ENCODE peak calls at places on chromosomes 7 and 10, in six cellular contexts. O is NCI-H460; U is activated T-cell treated with anti-CD3 and anti-CD28 coated beads, Interleukin-2, amount 50 U/mL, for 24 hours; H is fibroblast of lung; T is cardiac fibroblast; D is foreskin fibroblast. B is an unnamed sample.

GRCh38 chr10:11437391-11438241 is 173.8 kb downstream of the USP6NL start:
- DNase-seq in O (no peak), U (no peak), H (no peak), T (no peak), D (no peak), B (no peak)

GRCh38 chr7:44531421-44532380 is 9.4 kb downstream of the NPC1L1 start:
- DNase-seq in O (no peak), U (no peak), H (no peak), T (no peak), D (no peak), B (no peak)

GRCh38 chr10:101221479-101222246 is 7.6 kb downstream of the LBX1 start:
- DNase-seq in O (no peak), U (no peak), H (no peak), T (no peak), D (no peak), B (no peak)

GRCh38 chr7:96310106-96310505 is 11.8 kb downstream of the SLC25A13 start:
- DNase-seq in O (no peak), U (no peak), H (peak), T (peak), D (no peak), B (no peak)

GRCh38 chr7:104328970-104329825 is 795 bp downstream of the LHFPL3 start:
- DNase-seq in O (no peak), U (no peak), H (no peak), T (no peak), D (no peak), B (no peak)

GRCh38 chr10:112804036-112804435 is 146.0 kb upstream of the TCF7L2 start:
- DNase-seq in O (no peak), U (no peak), H (no peak), T (peak), D (no peak), B (no peak)

GRCh38 chr10:103153302-103153759 is 39.7 kb downstream of the NT5C2 start:
- DNase-seq in O (no peak), U (no peak), H (peak), T (peak), D (no peak), B (no peak)

GRCh38 chr7:128904381-128905197 is 5.9 kb downstream of the KCP start:
- DNase-seq in O (peak), U (peak), H (peak), T (peak), D (peak), B (no peak)

GRCh38 chr7:78083466-78084120 is 285.0 kb downstream of the PHTF2 start:
- DNase-seq in O (no peak), U (no peak), H (no peak), T (no peak), D (no peak), B (no peak)

GRCh38 chr10:44576715-44577191 is 191.9 kb upstream of the CXCL12 start:
- DNase-seq in O (no peak), U (no peak), H (peak), T (peak), D (no peak), B (no peak)

GRCh38 chr7:93414574-93414973 is 159.9 kb downstream of the CALCR start:
- DNase-seq in O (no peak), U (no peak), H (no peak), T (no peak), D (no peak), B (no peak)

GRCh38 chr10:60508831-60509230 is 119.2 kb upstream of the ANK3 start:
- DNase-seq in O (no peak), U (no peak), H (no peak), T (no peak), D (no peak), B (no peak)

GRCh38 chr10:30116254-30116573 is 56.8 kb upstream of the JCAD start:
- DNase-seq in O (no peak), U (no peak), H (no peak), T (no peak), D (no peak), B (no peak)

GRCh38 chr7:68694656-68695055 is 903.6 kb upstream of the AUTS2 start:
- DNase-seq in O (no peak), U (no peak), H (no peak), T (no peak), D (no peak), B (peak)

GRCh38 chr10:15460661-15461060 is 89.6 kb upstream of the FAM171A1 start:
- DNase-seq in O (no peak), U (no peak), H (no peak), T (no peak), D (peak), B (no peak)

GRCh38 chr7:40057292-40057691 is 77.1 kb downstream of the MPLKIP start:
- DNase-seq in O (no peak), U (no peak), H (peak), T (peak), D (peak), B (no peak)

GRCh38 chr7:88806280-88807037 is 10.9 kb upstream of the TEX47 start:
- DNase-seq in O (no peak), U (no peak), H (no peak), T (no peak), D (no peak), B (no peak)

GRCh38 chr7:94145602-94146001 is 141.4 kb upstream of the BET1 start:
- DNase-seq in O (no peak), U (no peak), H (peak), T (peak), D (peak), B (no peak)

GRCh38 chr10:102670871-102671434 is 26.7 kb downstream of the TRIM8 start:
- DNase-seq in O (no peak), U (peak), H (no peak), T (no peak), D (no peak), B (no peak)

GRCh38 chr7:144028547-144028946 is 20.2 kb upstream of the OR2A5 start:
- DNase-seq in O (no peak), U (no peak), H (no peak), T (no peak), D (no peak), B (no peak)

GRCh38 chr7:82740246-82740848 is 296.8 kb upstream of the CACNA2D1 start:
- DNase-seq in O (peak), U (no peak), H (peak), T (peak), D (peak), B (peak)

GRCh38 chr7:10537764-10538163 is 435.9 kb upstream of the PHF14 start:
- DNase-seq in O (no peak), U (no peak), H (no peak), T (no peak), D (no peak), B (no peak)

GRCh38 chr7:77831481-77831880 is 32.9 kb downstream of the PHTF2 start:
- DNase-seq in O (no peak), U (no peak), H (no peak), T (no peak), D (no peak), B (no peak)

GRCh38 chr7:123916240-123916724 is 8.8 kb upstream of the SPAM1 start:
- DNase-seq in O (peak), U (no peak), H (peak), T (peak), D (no peak), B (no peak)

GRCh38 chr10:104127411-104127810 is 5.4 kb downstream of the SFR1 start:
- DNase-seq in O (no peak), U (no peak), H (no peak), T (no peak), D (no peak), B (no peak)

GRCh38 chr7:33237034-33237433 is 107.7 kb downstream of the BBS9 start:
- DNase-seq in O (no peak), U (no peak), H (peak), T (no peak), D (no peak), B (no peak)

GRCh38 chr7:117193564-117193963 is 129.3 kb downstream of the WNT2 start:
- DNase-seq in O (no peak), U (no peak), H (peak), T (peak), D (no peak), B (peak)

GRCh38 chr7:16774986-16775385 is 21.4 kb downstream of the TSPAN13 start:
- DNase-seq in O (no peak), U (no peak), H (no peak), T (no peak), D (no peak), B (no peak)

GRCh38 chr10:4677296-4678021 is 148.5 kb upstream of the AKR1E2 start:
- DNase-seq in O (peak), U (no peak), H (peak), T (peak), D (peak), B (no peak)

GRCh38 chr10:78830062-78830974 is 238.4 kb upstream of the ZMIZ1 start:
- DNase-seq in O (no peak), U (no peak), H (no peak), T (no peak), D (peak), B (peak)

GRCh38 chr7:101125989-101126650 is 784 bp upstream of the SERPINE1 start:
- DNase-seq in O (no peak), U (no peak), H (no peak), T (peak), D (peak), B (peak)

GRCh38 chr7:100808354-100808875 is 18.9 kb downstream of the EPHB4 start:
- DNase-seq in O (no peak), U (no peak), H (no peak), T (no peak), D (no peak), B (no peak)

GRCh38 chr10:85666106-85666505 is 700.5 kb downstream of the GRID1 start:
- DNase-seq in O (no peak), U (no peak), H (no peak), T (no peak), D (no peak), B (no peak)

GRCh38 chr7:99762680-99763327 is 21.2 kb downstream of the CYP3A4 start:
- DNase-seq in O (no peak), U (no peak), H (peak), T (peak), D (peak), B (no peak)

GRCh38 chr7:25031007-25031406 is 51.0 kb upstream of the OSBPL3 start:
- DNase-seq in O (no peak), U (no peak), H (no peak), T (no peak), D (no peak), B (no peak)

GRCh38 chr10:77666821-77667220 is 29.2 kb upstream of the KCNMA1 start:
- DNase-seq in O (no peak), U (no peak), H (no peak), T (no peak), D (no peak), B (no peak)

B was measured in SJSA1.